ENCODE peak calls at places on chromosomes 12 and 14, in eight cellular contexts. I is psoas muscle, U is AG04450, P is upper lobe of right lung, C is colonic mucosa, W is WERI-Rb-1, M is heart right ventricle, Z is A549. X is an unnamed sample.

GRCh38 chr14:72518809-72519377 is 375.0 kb downstream of the DPF3 start:
- DNase-seq in U (no peak), W (no peak), C (no peak), Z (no peak), P (no peak), I (no peak), M (no peak), X (no peak)

GRCh38 chr12:47534695-47535094 is 171.1 kb downstream of the RPAP3 start:
- DNase-seq in U (no peak), C (no peak), W (no peak), M (no peak), I (no peak), Z (no peak), P (no peak), X (no peak)

GRCh38 chr14:96832351-96832750 is 35.2 kb downstream of the VRK1 start:
- DNase-seq in I (no peak), P (no peak), C (no peak), U (no peak), W (no peak), M (no peak), Z (no peak), X (no peak)

GRCh38 chr12:95544756-95545155 is 6.5 kb downstream of the USP44 start:
- DNase-seq in P (no peak), U (no peak), W (no peak), Z (no peak), I (no peak), M (no peak), C (no peak), X (no peak)

GRCh38 chr14:65222434-65222833 is 120.1 kb upstream of the MAX start:
- DNase-seq in M (peak), P (peak), C (peak), U (no peak), Z (peak), I (peak), W (peak), X (peak)

GRCh38 chr14:73047808-73048207 is 10.5 kb upstream of the RBM25 start:
- DNase-seq in C (no peak), M (no peak), Z (no peak), W (no peak), P (no peak), U (no peak), I (no peak), X (no peak)

GRCh38 chr14:103629503-103630121 is 601 bp downstream of the KLC1 start:
- DNase-seq in M (peak), U (no peak), P (peak), I (peak), W (peak), Z (no peak), C (peak), X (peak)

GRCh38 chr12:31325524-31325875 is 450 bp downstream of the SINHCAF start:
- DNase-seq in P (no peak), C (peak), U (no peak), I (no peak), Z (peak), M (no peak), W (peak), X (no peak)

GRCh38 chr12:22574921-22575320 is 30.6 kb upstream of the C2CD5 start:
- DNase-seq in P (no peak), Z (no peak), W (no peak), C (no peak), M (no peak), I (no peak), U (no peak), X (no peak)

GRCh38 chr12:6952121-6952859 is 1.1 kb downstream of the PTPN6 start:
- DNase-seq in M (no peak), W (no peak), I (no peak), C (no peak), P (peak), Z (no peak), U (no peak), X (peak)

GRCh38 chr12:113097716-113098427 is 37.7 kb downstream of the RASAL1 start:
- DNase-seq in U (no peak), I (no peak), M (peak), C (no peak), W (no peak), Z (no peak), P (no peak), X (no peak)

GRCh38 chr14:55142466-55142865 is 13.4 kb downstream of the LGALS3 start:
- DNase-seq in C (no peak), Z (no peak), M (no peak), W (no peak), I (no peak), P (no peak), U (no peak), X (no peak)

GRCh38 chr12:65334534-65334933 is 56.1 kb downstream of the MSRB3 start:
- DNase-seq in M (no peak), Z (no peak), U (no peak), P (no peak), C (no peak), I (no peak), W (no peak), X (no peak)

GRCh38 chr12:125081427-125081826 is 16.2 kb downstream of the AACS start:
- DNase-seq in U (no peak), W (peak), P (no peak), Z (no peak), I (no peak), C (no peak), M (no peak), X (no peak)

GRCh38 chr14:75981426-75981825 is 369 bp downstream of the TGFB3 start:
- DNase-seq in P (no peak), Z (no peak), W (no peak), M (no peak), C (no peak), I (no peak), U (no peak), X (no peak)

GRCh38 chr14:66662374-66662773 is 154.4 kb downstream of the GPHN start:
- DNase-seq in W (no peak), C (no peak), M (no peak), U (no peak), I (no peak), Z (peak), P (no peak), X (no peak)

GRCh38 chr12:62426095-62426488 is 40.5 kb upstream of the MON2 start:
- DNase-seq in I (no peak), U (no peak), P (no peak), C (no peak), W (no peak), M (no peak), Z (no peak), X (no peak)

GRCh38 chr12:92596388-92596787 is 106.4 kb upstream of the PLEKHG7 start:
- DNase-seq in Z (peak), C (no peak), W (no peak), P (no peak), I (no peak), U (peak), M (no peak), X (no peak)

GRCh38 chr14:33307691-33308369 is 369.2 kb downstream of the NPAS3 start:
- DNase-seq in P (no peak), U (no peak), Z (no peak), I (peak), M (peak), C (no peak), W (no peak), X (no peak)

DNA sequence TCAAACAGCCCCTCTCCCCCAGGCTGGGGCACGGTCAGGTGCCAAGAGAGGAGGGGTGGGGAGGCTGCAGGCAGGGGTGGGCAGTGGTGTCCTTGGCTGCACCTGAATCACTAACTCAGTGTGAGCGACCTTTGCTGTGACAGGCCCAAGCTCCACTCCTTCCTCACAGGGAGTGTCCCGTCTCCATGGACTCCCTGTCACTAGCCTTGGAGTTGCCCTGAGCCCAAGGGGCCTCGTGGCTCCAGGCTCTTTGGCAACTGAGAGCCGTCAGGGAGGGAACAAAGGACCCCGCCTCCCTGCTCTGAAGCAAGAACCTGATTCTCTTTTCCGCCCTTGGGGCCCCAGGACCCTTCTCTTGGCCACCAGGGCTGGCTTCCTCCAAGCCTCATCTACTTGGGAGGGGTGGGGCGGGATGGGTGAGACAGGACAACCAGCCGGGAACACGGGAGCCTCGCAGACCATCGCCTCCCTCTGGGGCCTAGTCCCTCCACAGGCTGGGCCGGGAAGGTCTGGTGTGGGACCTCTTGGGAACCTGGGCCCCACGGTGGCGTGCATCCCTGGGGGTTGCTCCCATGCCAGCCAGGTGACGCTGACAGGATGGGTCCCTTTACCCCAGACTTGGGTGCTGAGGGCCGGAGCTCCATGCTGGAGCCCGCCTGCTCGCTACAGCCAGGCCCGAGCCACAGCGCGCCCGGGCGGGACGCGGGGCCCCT is 935 bp upstream of the ADSS1 start:
- DNase-seq in U (no peak), Z (peak), M (no peak), C (peak), I (no peak), P (no peak), W (no peak), X (no peak)
- H3K4me3 ChIP-seq in U (no peak), Z (no peak), M (no peak), C (peak), I (peak), P (peak), W (no peak), X (no peak)

GRCh38 chr12:80624986-80625530 is 82.4 kb upstream of the MYF6 start:
- DNase-seq in Z (no peak), C (no peak), U (no peak), P (no peak), M (no peak), I (no peak), W (no peak), X (no peak)

GRCh38 chr12:80625901-80626300 is 81.5 kb upstream of the MYF6 start:
- DNase-seq in Z (no peak), C (no peak), I (no peak), M (no peak), P (no peak), U (no peak), W (no peak), X (no peak)

GRCh38 chr12:80617733-80618132 is 89.7 kb upstream of the MYF6 start:
- DNase-seq in W (no peak), P (no peak), M (no peak), C (no peak), U (no peak), I (no peak), Z (no peak), X (no peak)

GRCh38 chr12:80620281-80620680 is 87.2 kb upstream of the MYF6 start:
- DNase-seq in C (no peak), U (no peak), I (no peak), Z (no peak), M (no peak), P (no peak), W (no peak), X (no peak)

DNA sequence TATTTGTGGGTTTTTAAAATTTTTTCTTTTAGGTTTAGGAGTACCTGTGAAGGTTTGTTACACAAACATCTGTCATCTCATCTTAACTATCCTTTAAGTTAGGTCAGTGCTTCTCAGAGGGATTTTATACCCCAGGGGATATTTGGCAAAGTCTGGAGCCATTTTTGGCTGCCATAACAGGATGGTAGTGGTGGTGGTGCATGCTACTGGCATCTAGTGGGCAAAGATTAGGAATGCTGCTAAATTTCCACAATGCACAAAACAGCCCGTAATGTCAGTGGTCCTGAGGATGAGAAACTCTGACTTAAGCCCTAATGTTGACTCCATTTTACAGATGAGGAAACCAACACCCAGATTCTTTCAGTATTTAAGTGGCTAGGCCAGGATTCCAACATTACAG is 85.2 kb upstream of the MYF6 start:
- DNase-seq in U (no peak), C (no peak), Z (peak), P (no peak), W (no peak), M (no peak), I (no peak), X (no peak)
- H3K27ac ChIP-seq in U (no peak), C (no peak), Z (no peak), P (no peak), W (no peak), M (no peak), I (no peak), X (no peak)

GRCh38 chr12:123344086-123344485 is 20.6 kb downstream of the SBNO1 start:
- DNase-seq in P (no peak), Z (no peak), U (no peak), I (no peak), W (no peak), M (no peak), C (no peak), X (peak)
- TF ChIP-seq CTCF in P (no peak), Z (no peak), U (no peak), I (no peak), W (no peak), M (no peak), C (no peak), X (no peak)

GRCh38 chr12:135127-135526 is 68.6 kb downstream of the IQSEC3 start:
- DNase-seq in P (no peak), C (no peak), Z (no peak), M (no peak), U (no peak), I (no peak), W (no peak), X (no peak)

GRCh38 chr12:138171-138897 is 71.8 kb downstream of the IQSEC3 start:
- DNase-seq in C (no peak), U (no peak), P (no peak), M (no peak), Z (no peak), W (no peak), I (no peak), X (no peak)

GRCh38 chr12:143964-144649 is 69.8 kb downstream of the SLC6A12 start:
- DNase-seq in C (peak), I (no peak), M (no peak), P (no peak), W (no peak), Z (no peak), U (no peak), X (peak)

GRCh38 chr12:139585-139984 is 73.0 kb downstream of the IQSEC3 start:
- DNase-seq in M (no peak), I (no peak), Z (no peak), C (no peak), U (no peak), W (peak), P (no peak), X (no peak)

GRCh38 chr12:138898-139534 is 72.4 kb downstream of the IQSEC3 start:
- DNase-seq in Z (no peak), U (no peak), P (peak), C (no peak), W (no peak), I (peak), M (peak), X (no peak)
- H3K4me3 ChIP-seq in Z (no peak), U (peak), P (peak), C (no peak), W (no peak), I (peak), M (peak), X (no peak)

X was measured in right lobe of liver.